ENCODE peak calls at places on chromosomes 13 and 19, in eight cellular contexts. O is mammary epithelial cell; P is mesothelial cell of epicardium; R is vagina; N is thoracic aorta; V is body of pancreas; A is lower leg skin; M is CD8-positive, alpha-beta T cell. Q is an unnamed sample.

GRCh38 chr13:103157034-103157433 is 90.8 kb upstream of the SLC10A2 start:
- DNase-seq in O (peak), P (no peak), R (no peak), N (no peak), V (no peak), A (no peak), M (no peak), Q (no peak)

GRCh38 chr19:45785097-45785496 is 2.8 kb upstream of the DMPK start:
- DNase-seq in O (no peak), P (no peak), R (no peak), N (no peak), V (no peak), A (no peak), M (no peak), Q (no peak)

GRCh38 chr19:38046254-38047047 is 139.4 kb downstream of the SIPA1L3 start:
- DNase-seq in O (no peak), P (no peak), R (no peak), N (no peak), V (no peak), A (no peak), M (no peak), Q (no peak)

GRCh38 chr13:79870766-79871165 is 389.8 kb downstream of the NDFIP2 start:
- DNase-seq in O (peak), P (no peak), R (no peak), N (no peak), V (no peak), A (no peak), M (no peak), Q (no peak)

GRCh38 chr19:4474504-4475136 is 2.5 kb downstream of the HDGFL2 start:
- DNase-seq in O (peak), P (peak), R (no peak), N (no peak), V (no peak), A (no peak), M (no peak), Q (peak)

GRCh38 chr13:20125129-20125782 is 35.6 kb downstream of the GJA3 start:
- DNase-seq in O (peak), P (no peak), R (no peak), N (no peak), V (no peak), A (no peak), M (no peak), Q (no peak)

GRCh38 chr19:55377356-55378131 is 918 bp downstream of the TMEM190 start:
- DNase-seq in O (no peak), P (no peak), R (no peak), N (no peak), V (no peak), A (no peak), M (no peak), Q (no peak)

GRCh38 chr13:113598481-113598880 is 13.9 kb downstream of the TFDP1 start:
- DNase-seq in O (no peak), P (no peak), R (no peak), N (no peak), V (no peak), A (no peak), M (no peak), Q (no peak)

GRCh38 chr19:36527873-36528193 is 238 bp downstream of the ZNF260 start:
- DNase-seq in O (no peak), P (no peak), R (no peak), N (no peak), V (no peak), A (no peak), M (no peak), Q (no peak)

GRCh38 chr13:106118996-106119395 is 416.5 kb downstream of the EFNB2 start:
- DNase-seq in O (no peak), P (no peak), R (no peak), N (no peak), V (no peak), A (no peak), M (no peak), Q (no peak)

GRCh38 chr13:66559093-66559492 is 671.0 kb downstream of the PCDH9 start:
- DNase-seq in O (no peak), P (no peak), R (no peak), N (no peak), V (no peak), A (no peak), M (no peak), Q (no peak)

GRCh38 chr13:114142640-114143490 is 10.4 kb upstream of the RASA3 start:
- DNase-seq in O (no peak), P (no peak), R (no peak), N (no peak), V (peak), A (no peak), M (peak), Q (no peak)

GRCh38 chr19:41009700-41010235 is 18.7 kb downstream of the CYP2B6 start:
- DNase-seq in O (no peak), P (no peak), R (no peak), N (no peak), V (no peak), A (no peak), M (no peak), Q (no peak)

GRCh38 chr19:30882411-30883005 is 466.7 kb downstream of the TSHZ3 start:
- DNase-seq in O (no peak), P (no peak), R (no peak), N (no peak), V (no peak), A (no peak), M (no peak), Q (no peak)

GRCh38 chr13:53285896-53286430 is 257.4 kb downstream of the OLFM4 start:
- DNase-seq in O (no peak), P (no peak), R (no peak), N (no peak), V (no peak), A (no peak), M (no peak), Q (no peak)

GRCh38 chr19:45161715-45162463 is 1.1 kb upstream of the NKPD1 start:
- DNase-seq in O (no peak), P (peak), R (no peak), N (no peak), V (peak), A (no peak), M (no peak), Q (peak)

GRCh38 chr19:12875086-12875485 is 6.2 kb downstream of the DNASE2 start:
- DNase-seq in O (no peak), P (no peak), R (no peak), N (no peak), V (no peak), A (no peak), M (no peak), Q (no peak)

GRCh38 chr13:99396446-99396845 is 89.2 kb upstream of the GPR183 start:
- DNase-seq in O (no peak), P (no peak), R (no peak), N (no peak), V (no peak), A (no peak), M (no peak), Q (no peak)

GRCh38 chr13:113545455-113545930 is 39.1 kb upstream of the TFDP1 start:
- DNase-seq in O (no peak), P (no peak), R (no peak), N (no peak), V (no peak), A (no peak), M (no peak), Q (no peak)

GRCh38 chr19:55460670-55461258 is 678 bp downstream of the ISOC2 start:
- DNase-seq in O (peak), P (no peak), R (no peak), N (peak), V (peak), A (peak), M (no peak), Q (peak)

GRCh38 chr19:3683405-3683865 is 16.8 kb downstream of the PIP5K1C start:
- DNase-seq in O (no peak), P (no peak), R (no peak), N (no peak), V (no peak), A (no peak), M (no peak), Q (peak)

GRCh38 chr13:66219493-66219892 is 1010.6 kb downstream of the PCDH9 start:
- DNase-seq in O (no peak), P (no peak), R (no peak), N (no peak), V (no peak), A (no peak), M (no peak), Q (no peak)

GRCh38 chr19:35442091-35442490 is 6.0 kb upstream of the FFAR2 start:
- DNase-seq in O (no peak), P (no peak), R (no peak), N (no peak), V (no peak), A (peak), M (no peak), Q (no peak)

GRCh38 chr19:32265991-32266390 is 79.4 kb upstream of the ZNF507 start:
- DNase-seq in O (no peak), P (no peak), R (no peak), N (no peak), V (no peak), A (no peak), M (no peak), Q (no peak)

GRCh38 chr19:10290439-10290875 is 705 bp downstream of the ICAM5 start:
- DNase-seq in O (no peak), P (no peak), R (no peak), N (no peak), V (no peak), A (no peak), M (no peak), Q (no peak)

GRCh38 chr13:80339841-80340642 is 884 bp downstream of the SPRY2 start:
- DNase-seq in O (peak), P (peak), R (no peak), N (no peak), V (peak), A (peak), M (no peak), Q (peak)

GRCh38 chr13:86960876-86961275 is 710.3 kb upstream of the SLITRK5 start:
- DNase-seq in O (peak), P (no peak), R (no peak), N (no peak), V (no peak), A (no peak), M (no peak), Q (no peak)

GRCh38 chr19:38251564-38252051 is 4.6 kb downstream of the PPP1R14A start:
- DNase-seq in O (peak), P (no peak), R (no peak), N (no peak), V (peak), A (no peak), M (no peak), Q (no peak)

GRCh38 chr13:46172531-46172991 is 9.4 kb downstream of the LCP1 start:
- DNase-seq in O (no peak), P (no peak), R (no peak), N (no peak), V (no peak), A (no peak), M (peak), Q (no peak)

GRCh38 chr13:40780822-40781401 is 8.5 kb upstream of the SLC25A15 start:
- DNase-seq in O (no peak), P (no peak), R (peak), N (no peak), V (no peak), A (no peak), M (no peak), Q (no peak)

GRCh38 chr13:37175996-37176395 is 70.5 kb upstream of the CSNK1A1L start:
- DNase-seq in O (peak), P (no peak), R (no peak), N (no peak), V (no peak), A (peak), M (no peak), Q (no peak)

GRCh38 chr19:10286803-10287737 is at the start of gene ICAM4:
- DNase-seq in O (no peak), P (peak), R (no peak), N (no peak), V (peak), A (no peak), M (no peak), Q (no peak)

GRCh38 chr19:29785955-29786589 is 25.7 kb upstream of the CCNE1 start:
- DNase-seq in O (no peak), P (no peak), R (no peak), N (no peak), V (no peak), A (no peak), M (no peak), Q (no peak)
- TF ChIP-seq CTCF in O (peak), P (no peak), R (no peak), N (no peak), V (no peak), A (no peak), M (no peak), Q (peak)

DNA sequence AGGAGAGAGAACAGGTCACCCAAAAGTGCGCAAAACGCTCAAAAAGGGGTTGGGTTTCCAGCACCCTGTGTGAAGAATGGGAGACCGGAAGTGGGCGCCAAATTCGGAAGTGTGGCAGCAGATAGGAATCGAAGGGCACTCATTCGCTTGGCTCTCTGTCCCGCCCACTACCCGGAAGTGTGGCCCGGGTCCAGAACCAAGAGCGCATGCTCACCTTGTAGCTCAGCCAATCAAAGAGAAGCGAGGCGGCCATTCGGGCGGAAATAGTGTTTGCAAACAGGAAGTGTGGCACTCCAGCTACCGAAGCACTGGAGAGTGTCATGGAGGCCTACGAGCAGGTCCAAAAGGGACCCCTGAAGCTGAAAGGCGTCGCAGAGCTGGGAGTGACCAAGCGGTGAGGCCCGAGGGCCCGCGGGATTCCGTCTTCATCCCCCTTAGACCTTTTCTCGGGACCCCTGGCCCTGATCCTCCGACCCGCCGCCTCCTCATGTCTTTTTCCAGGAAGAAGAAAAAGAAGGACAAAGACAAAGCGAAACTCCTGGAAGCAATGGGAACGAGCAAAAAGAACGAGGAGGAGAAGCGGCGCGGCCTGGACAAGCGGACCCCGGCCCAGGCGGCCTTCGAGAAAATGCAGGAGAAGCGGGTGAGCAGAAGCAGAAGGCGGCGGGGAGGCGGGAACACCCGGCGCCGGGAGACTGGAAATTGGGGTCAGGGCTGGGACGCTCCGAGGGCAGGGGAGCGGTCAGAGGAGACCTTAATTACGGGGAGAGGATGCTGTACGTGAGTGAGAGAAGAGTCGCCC is at the start of gene FAM32A:
- DNase-seq in O (peak), P (peak), R (peak), N (peak), V (peak), A (peak), M (peak), Q (peak)
- TF ChIP-seq CTCF in O (no peak), P (no peak), R (no peak), N (no peak), V (peak), A (no peak), M (peak), Q (no peak)

GRCh38 chr13:44819245-44819644 is 170.0 kb downstream of the NUFIP1 start:
- DNase-seq in O (peak), P (no peak), R (no peak), N (no peak), V (peak), A (no peak), M (no peak), Q (no peak)

GRCh38 chr13:44818016-44818415 is 171.3 kb downstream of the NUFIP1 start:
- DNase-seq in O (no peak), P (no peak), R (no peak), N (no peak), V (no peak), A (no peak), M (no peak), Q (no peak)

GRCh38 chr13:44819762-44820161 is 169.5 kb downstream of the NUFIP1 start:
- DNase-seq in O (no peak), P (no peak), R (no peak), N (no peak), V (no peak), A (no peak), M (no peak), Q (no peak)

GRCh38 chr13:44816701-44817684 is 172.3 kb downstream of the NUFIP1 start:
- DNase-seq in O (peak), P (no peak), R (no peak), N (no peak), V (no peak), A (no peak), M (no peak), Q (no peak)

GRCh38 chr13:44818428-44818827 is 170.8 kb downstream of the NUFIP1 start:
- DNase-seq in O (peak), P (no peak), R (no peak), N (no peak), V (no peak), A (no peak), M (no peak), Q (no peak)
- TF ChIP-seq CTCF in O (peak), P (no peak), R (no peak), N (no peak), V (peak), A (no peak), M (no peak), Q (no peak)

DNA sequence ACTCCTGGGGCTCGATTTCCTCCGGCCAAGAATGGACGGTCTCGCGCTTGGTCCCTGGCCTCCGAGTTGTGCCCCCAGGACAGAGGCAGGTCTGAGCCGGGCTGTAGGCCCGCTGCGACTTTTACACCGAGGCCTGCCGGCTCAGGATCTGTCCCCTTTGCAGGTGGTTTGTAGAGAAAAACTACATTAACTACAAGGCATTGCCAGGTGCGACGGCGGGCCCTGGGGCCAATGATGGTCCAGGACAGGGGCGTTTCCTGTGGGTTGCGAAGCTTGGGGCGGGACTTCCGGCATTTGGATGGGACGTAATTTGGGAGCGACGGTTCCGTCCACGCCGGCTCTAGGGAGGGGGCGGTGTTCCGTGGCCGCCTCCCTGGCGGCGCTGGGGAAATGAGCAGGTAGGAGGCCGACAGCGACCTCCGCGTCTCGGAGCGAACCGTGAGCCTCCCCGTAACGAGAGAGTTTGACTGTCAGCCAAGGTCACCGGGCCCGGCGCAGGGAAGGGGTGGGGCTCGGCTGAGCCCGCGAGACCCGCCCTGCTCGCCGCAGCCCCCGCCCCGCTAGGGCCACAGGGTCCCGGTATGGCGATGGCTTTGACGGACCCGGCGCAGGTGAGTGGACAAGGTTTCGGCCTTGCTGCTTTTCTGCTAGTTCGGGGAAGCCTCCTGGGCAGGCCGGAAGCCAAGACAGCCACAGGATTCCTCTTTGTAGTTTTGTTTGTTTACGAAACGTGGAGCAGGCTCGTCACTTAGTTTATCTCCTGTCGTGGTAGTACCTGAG is at the start of gene ZNF805:
- DNase-seq in O (peak), P (peak), R (peak), N (peak), V (peak), A (peak), M (peak), Q (peak)
- TF ChIP-seq CTCF in O (no peak), P (no peak), R (peak), N (peak), V (peak), A (no peak), M (no peak), Q (no peak)

Q was measured in endothelial cell.